ENCODE peak calls at places on chromosomes 7 and 10, in four cellular contexts. One of them, this sample, is unnamed.

GRCh38 chr7:82506702-82507101 is 63.1 kb upstream of the CACNA2D1 start:
- DNase-seq in esophagus squamous epithelium: no peak
- DNase-seq in psoas muscle: peak; percentile 39
- DNase-seq in left lung: no peak
- DNase-seq in this sample: peak; percentile 50

GRCh38 chr7:78768859-78769258 is 684.6 kb downstream of the MAGI2 start:
- DNase-seq in psoas muscle: no peak
- DNase-seq in left lung: no peak
- DNase-seq in esophagus squamous epithelium: no peak
- DNase-seq in this sample: no peak

GRCh38 chr10:120823251-120823650 is 27.9 kb upstream of the WDR11 start:
- DNase-seq in esophagus squamous epithelium: no peak
- DNase-seq in psoas muscle: no peak
- DNase-seq in left lung: no peak
- DNase-seq in this sample: no peak

GRCh38 chr10:59891349-59891748 is 15.0 kb downstream of the CCDC6 start:
- DNase-seq in psoas muscle: no peak
- DNase-seq in esophagus squamous epithelium: no peak
- DNase-seq in left lung: no peak
- DNase-seq in this sample: no peak

GRCh38 chr7:73437091-73437490 is 3.5 kb downstream of the FZD9 start:
- DNase-seq in psoas muscle: no peak
- DNase-seq in esophagus squamous epithelium: no peak
- DNase-seq in left lung: no peak
- DNase-seq in this sample: no peak

GRCh38 chr7:33900501-33900900 is 4.8 kb upstream of the BMPER start:
- DNase-seq in psoas muscle: no peak
- DNase-seq in left lung: no peak
- DNase-seq in esophagus squamous epithelium: no peak
- DNase-seq in this sample: no peak

GRCh38 chr10:7475046-7475860 is 64.4 kb upstream of the SFMBT2 start:
- DNase-seq in left lung: no peak
- DNase-seq in esophagus squamous epithelium: no peak
- DNase-seq in psoas muscle: peak; percentile 29
- DNase-seq in this sample: no peak

GRCh38 chr10:68562666-68563522 is 2.8 kb downstream of the TET1 start:
- DNase-seq in psoas muscle: no peak
- DNase-seq in esophagus squamous epithelium: no peak
- DNase-seq in left lung: no peak
- DNase-seq in this sample: no peak

GRCh38 chr10:131675104-131675503 is 225.7 kb upstream of the PPP2R2D start:
- DNase-seq in esophagus squamous epithelium: no peak
- DNase-seq in psoas muscle: no peak
- DNase-seq in left lung: no peak
- DNase-seq in this sample: no peak

GRCh38 chr10:43292745-43293676 is 26.1 kb upstream of the RASGEF1A start:
- DNase-seq in psoas muscle: peak; percentile 39
- DNase-seq in esophagus squamous epithelium: no peak
- DNase-seq in left lung: peak; percentile 56
- DNase-seq in this sample: peak; percentile 60

GRCh38 chr7:22351329-22351692 is 5.6 kb downstream of the RAPGEF5 start:
- DNase-seq in left lung: no peak
- DNase-seq in psoas muscle: no peak
- DNase-seq in esophagus squamous epithelium: no peak
- DNase-seq in this sample: no peak

GRCh38 chr10:10544890-10545289 is 472.8 kb upstream of the CELF2 start:
- DNase-seq in left lung: no peak
- DNase-seq in esophagus squamous epithelium: no peak
- DNase-seq in psoas muscle: no peak
- DNase-seq in this sample: no peak
- TF ChIP-seq CTCF in left lung: no peak
- TF ChIP-seq CTCF in esophagus squamous epithelium: no peak
- TF ChIP-seq CTCF in psoas muscle: no peak
- TF ChIP-seq CTCF in this sample: no peak

GRCh38 chr7:13751771-13752170 is 237.7 kb downstream of the ETV1 start:
- DNase-seq in left lung: no peak
- DNase-seq in psoas muscle: no peak
- DNase-seq in esophagus squamous epithelium: no peak
- DNase-seq in this sample: no peak

GRCh38 chr7:13749666-13750065 is 239.8 kb downstream of the ETV1 start:
- DNase-seq in psoas muscle: no peak
- DNase-seq in left lung: no peak
- DNase-seq in esophagus squamous epithelium: no peak
- DNase-seq in this sample: no peak

GRCh38 chr7:13745530-13745929 is 243.9 kb downstream of the ETV1 start:
- DNase-seq in esophagus squamous epithelium: no peak
- DNase-seq in psoas muscle: no peak
- DNase-seq in left lung: no peak
- DNase-seq in this sample: no peak

GRCh38 chr7:13749026-13749425 is 240.4 kb downstream of the ETV1 start:
- DNase-seq in psoas muscle: no peak
- DNase-seq in left lung: no peak
- DNase-seq in esophagus squamous epithelium: no peak
- DNase-seq in this sample: no peak
- H3K4me3 ChIP-seq in psoas muscle: no peak overlapping the region
- H3K4me3 ChIP-seq in left lung: no peak overlapping the region
- H3K4me3 ChIP-seq in esophagus squamous epithelium: no peak overlapping the region
- H3K4me3 ChIP-seq in this sample: no peak overlapping the region

DNA sequence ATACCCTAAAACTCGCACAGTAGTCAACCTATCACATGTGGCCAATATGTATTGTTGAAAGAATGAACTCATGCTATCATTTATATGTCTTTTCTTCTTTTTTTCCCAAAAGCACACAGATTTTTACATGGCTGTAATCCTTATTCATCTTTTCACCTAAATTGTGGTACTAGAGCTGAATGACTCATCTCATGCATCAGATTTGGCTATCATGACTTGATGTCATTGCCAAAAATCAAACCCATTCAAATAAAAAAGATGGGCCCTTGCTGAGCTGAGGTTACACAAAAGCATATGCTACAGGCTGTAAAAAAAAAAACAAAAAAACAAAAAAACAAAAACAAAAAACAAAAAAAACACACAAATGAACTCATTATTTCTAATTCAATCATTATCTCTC is 3.3 kb upstream of the LMOD2 start:
- DNase-seq in left lung: no peak
- DNase-seq in esophagus squamous epithelium: no peak
- DNase-seq in psoas muscle: no peak
- DNase-seq in this sample: no peak
- H3K27me3 ChIP-seq in left lung: no peaks in the 10 kb centered on the region
- H3K27me3 ChIP-seq in esophagus squamous epithelium: no peaks in the 10 kb centered on the region
- H3K27me3 ChIP-seq in psoas muscle: no peaks in the 10 kb centered on the region
- H3K27me3 ChIP-seq in this sample: no peaks in the 10 kb centered on the region

GRCh38 chr10:107075117-107075516 is 89.4 kb downstream of the SORCS1 start:
- DNase-seq in left lung: no peak
- DNase-seq in esophagus squamous epithelium: no peak
- DNase-seq in psoas muscle: no peak
- DNase-seq in this sample: no peak
- TF ChIP-seq CTCF in left lung: no peak
- TF ChIP-seq CTCF in esophagus squamous epithelium: no peak
- TF ChIP-seq CTCF in psoas muscle: no peak
- TF ChIP-seq CTCF in this sample: no peak

GRCh38 chr7:117007285-117007684 is 54.0 kb downstream of the ST7 start:
- DNase-seq in left lung: no peak
- DNase-seq in psoas muscle: no peak
- DNase-seq in esophagus squamous epithelium: no peak
- DNase-seq in this sample: no peak

GRCh38 chr7:117010375-117011133 is 57.3 kb downstream of the ST7 start:
- DNase-seq in left lung: no peak
- DNase-seq in esophagus squamous epithelium: no peak
- DNase-seq in psoas muscle: no peak
- DNase-seq in this sample: no peak

GRCh38 chr7:117008849-117009531 is 55.7 kb downstream of the ST7 start:
- DNase-seq in psoas muscle: no peak
- DNase-seq in esophagus squamous epithelium: no peak
- DNase-seq in left lung: no peak
- DNase-seq in this sample: no peak

GRCh38 chr7:117011419-117012260 is 58.3 kb downstream of the ST7 start:
- DNase-seq in psoas muscle: no peak
- DNase-seq in left lung: no peak
- DNase-seq in esophagus squamous epithelium: no peak
- DNase-seq in this sample: no peak

DNA sequence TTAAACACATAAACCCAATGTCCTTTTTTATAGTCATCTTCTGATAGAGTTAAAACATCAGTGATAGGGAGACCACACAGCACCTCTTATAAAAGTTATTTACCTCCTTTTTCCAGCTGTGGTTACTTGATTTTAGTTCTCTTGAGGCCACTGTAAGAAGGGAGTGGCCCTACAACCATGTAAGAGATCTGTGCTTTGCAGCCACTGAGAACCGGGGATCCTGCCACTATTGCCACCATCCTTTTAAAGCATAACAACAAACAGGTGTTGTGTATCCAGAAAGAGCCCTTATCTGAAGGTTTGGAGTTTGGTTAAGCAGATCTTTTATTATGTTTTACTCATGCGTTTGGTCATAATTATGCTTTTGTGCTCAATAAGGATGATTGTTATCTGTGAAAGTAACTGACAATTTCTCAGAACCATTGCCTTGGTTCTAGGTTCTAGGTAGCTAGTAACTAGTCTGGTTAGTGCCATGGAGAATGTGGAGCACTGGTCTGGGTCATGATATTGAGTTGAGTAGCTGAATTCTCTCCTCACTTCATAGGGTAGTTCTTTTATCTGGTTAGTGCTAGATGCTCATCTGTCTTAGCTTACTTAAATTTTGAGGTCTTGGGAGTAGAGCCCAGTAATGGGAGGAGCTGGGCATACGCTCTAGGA is 56.5 kb downstream of the ST7 start:
- DNase-seq in esophagus squamous epithelium: no peak
- DNase-seq in left lung: no peak
- DNase-seq in psoas muscle: no peak
- DNase-seq in this sample: no peak
- H3K4me3 ChIP-seq in esophagus squamous epithelium: no peak overlapping the region
- H3K4me3 ChIP-seq in left lung: no peak overlapping the region
- H3K4me3 ChIP-seq in psoas muscle: no peak overlapping the region
- H3K4me3 ChIP-seq in this sample: no peak overlapping the region